ENCODE peak calls at places on chromosomes 5 and 9, in five cellular contexts. I, S, Q, A and Y are unnamed samples.
A peak's percentile ranks its signal among the peaks of the same experiment; 100 is the strongest.

GRCh38 chr9:91800473-91800872 is 149.6 kb downstream of the ROR2 start:
- DNase-seq in A (no peak), I (no peak), S (no peak), Q (no peak), Y (no peak)

GRCh38 chr5:169548315-169548714 is 35.3 kb upstream of the SPDL1 start:
- DNase-seq in I (no peak), Q (no peak), A (no peak), S (peak; percentile 21), Y (no peak)

GRCh38 chr5:122076023-122076422 is 2.0 kb downstream of the LOX start:
- DNase-seq in S (no peak), I (no peak), A (no peak), Q (no peak), Y (no peak)

GRCh38 chr5:123819401-123819800 is 307.4 kb downstream of the CSNK1G3 start:
- DNase-seq in I (peak; percentile 68), S (no peak), Q (no peak), A (no peak), Y (no peak)

GRCh38 chr9:107949058-107949457 is 459.5 kb upstream of the KLF4 start:
- DNase-seq in Q (no peak), A (no peak), S (no peak), I (no peak), Y (no peak)

GRCh38 chr5:107425541-107426031 is 245.2 kb downstream of the EFNA5 start:
- DNase-seq in Q (no peak), S (peak; percentile 67), I (peak; percentile 72), A (no peak), Y (no peak)

GRCh38 chr5:125575561-125576504 is 829.4 kb upstream of the ZNF608 start:
- DNase-seq in S (no peak), I (no peak), Q (peak; percentile 66), A (no peak), Y (peak; percentile 52)

GRCh38 chr5:178206166-178207101 is 2.1 kb downstream of the HNRNPAB start:
- DNase-seq in Q (no peak), I (no peak), A (no peak), S (no peak), Y (no peak)

GRCh38 chr5:84715087-84715486 is 330.4 kb upstream of the EDIL3 start:
- DNase-seq in A (no peak), I (no peak), Q (no peak), S (no peak), Y (no peak)

GRCh38 chr9:127796899-127797370 is 5.7 kb upstream of the FPGS start:
- DNase-seq in A (no peak), S (no peak), I (no peak), Q (no peak), Y (no peak)

GRCh38 chr9:133518706-133519105 is 6.1 kb downstream of the MYMK start:
- DNase-seq in A (no peak), I (no peak), Q (no peak), S (no peak), Y (no peak)

GRCh38 chr5:74865799-74866652 is at the start of gene FAM169A:
- DNase-seq in A (peak; percentile 27), S (no peak), I (peak; percentile 34), Q (peak; percentile 51), Y (peak; percentile 45)

GRCh38 chr9:121645003-121645402 is 6.4 kb upstream of the DAB2IP start:
- DNase-seq in S (no peak), A (no peak), Q (no peak), I (no peak), Y (no peak)

GRCh38 chr5:74446673-74447337 is 193.7 kb downstream of the ENC1 start:
- DNase-seq in A (no peak), S (peak; percentile 2), I (no peak), Q (no peak), Y (no peak)

GRCh38 chr5:142697846-142698245 is 12.0 kb upstream of the FGF1 start:
- DNase-seq in A (no peak), I (no peak), Q (no peak), S (no peak), Y (peak; percentile 15)

GRCh38 chr9:76114144-76114543 is 223.7 kb downstream of the PCSK5 start:
- DNase-seq in I (no peak), Q (no peak), A (no peak), S (no peak), Y (no peak)